ENCODE peak calls at places on chromosomes 13 and 19, in five cellular contexts. P, A, R, B and X are unnamed samples.

GRCh38 chr19:48746738-48747575 is at the start of gene IZUMO1:
- DNase-seq in R (peak; percentile 90), P (peak; percentile 71), B (peak; percentile 70), A (peak; percentile 97), X (peak; percentile 84)

GRCh38 chr19:36638862-36639510 is 27.7 kb downstream of the ZNF461 start:
- DNase-seq in R (peak; percentile 1), B (no peak), A (peak; percentile 5), P (no peak), X (no peak)

GRCh38 chr13:79646880-79647279 is 165.9 kb downstream of the NDFIP2 start:
- DNase-seq in R (no peak), P (no peak), B (no peak), A (no peak), X (no peak)

GRCh38 chr13:58843567-58843966 is 1212.0 kb downstream of the PCDH17 start:
- DNase-seq in R (no peak), A (no peak), B (no peak), P (no peak), X (no peak)

GRCh38 chr13:80341098-80341701 is at the start of gene SPRY2:
- DNase-seq in P (peak; percentile 94), B (peak; percentile 91), A (peak; percentile 98), R (peak; percentile 99), X (peak; percentile 97)

GRCh38 chr13:43042410-43042921 is 19.1 kb downstream of the DNAJC15 start:
- DNase-seq in A (no peak), R (no peak), B (no peak), P (no peak), X (no peak)

GRCh38 chr13:110580800-110581199 is 19.3 kb upstream of the RAB20 start:
- DNase-seq in R (peak; percentile 24), P (no peak), A (peak; percentile 33), B (no peak), X (no peak)

GRCh38 chr19:46732966-46733692 is 12.7 kb upstream of the FKRP start:
- DNase-seq in R (no peak), A (no peak), B (peak; percentile 63), P (no peak), X (no peak)

GRCh38 chr13:51814825-51815650 is 11.1 kb upstream of the DHRS12 start:
- DNase-seq in B (peak; percentile 66), R (peak; percentile 66), P (peak; percentile 79), A (peak; percentile 74), X (peak; percentile 78)

GRCh38 chr19:49875801-49876421 is 1.2 kb downstream of the AKT1S1 start:
- DNase-seq in A (peak; percentile 51), R (peak; percentile 68), P (peak; percentile 81), B (no peak), X (peak; percentile 85)

GRCh38 chr13:19607523-19608078 is 25.9 kb upstream of the MPHOSPH8 start:
- DNase-seq in B (peak; percentile 50), A (no peak), P (no peak), R (no peak), X (no peak)

GRCh38 chr13:98443329-98443728 is 133.6 kb downstream of the STK24 start:
- DNase-seq in P (no peak), A (peak; percentile 19), B (no peak), R (peak; percentile 98), X (no peak)

GRCh38 chr13:57311009-57311586 is 144.1 kb downstream of the PRR20E start:
- DNase-seq in P (no peak), B (no peak), R (no peak), A (no peak), X (no peak)

GRCh38 chr19:13748169-13748884 is 16.0 kb upstream of the MRI1 start:
- DNase-seq in R (peak; percentile 85), P (peak; percentile 50), A (peak; percentile 53), B (no peak), X (no peak)

GRCh38 chr13:94268661-94269060 is 210.8 kb downstream of the DCT start:
- DNase-seq in R (peak; percentile 12), B (no peak), P (no peak), A (no peak), X (no peak)

GRCh38 chr13:99347911-99348451 is 40.8 kb upstream of the GPR183 start:
- DNase-seq in A (no peak), R (peak; percentile 9), P (no peak), B (no peak), X (no peak)

GRCh38 chr19:39409886-39410619 is 2.4 kb upstream of the PLEKHG2 start:
- DNase-seq in B (peak; percentile 46), R (peak; percentile 81), P (peak; percentile 76), A (peak; percentile 93), X (peak; percentile 95)

GRCh38 chr13:72341904-72342303 is 385.5 kb downstream of the MZT1 start:
- DNase-seq in P (no peak), A (no peak), R (no peak), B (no peak), X (no peak)

GRCh38 chr13:113297370-113297871 is 382 bp downstream of the LAMP1 start:
- DNase-seq in R (peak; percentile 56), B (no peak), A (no peak), P (peak; percentile 27), X (peak; percentile 77)

GRCh38 chr13:63938851-63939250 is 2523.2 kb upstream of the PCDH20 start:
- DNase-seq in A (no peak), R (no peak), B (no peak), P (no peak), X (no peak)

GRCh38 chr19:867855-868457 is 8.5 kb downstream of the CFD start:
- DNase-seq in A (no peak), P (no peak), R (no peak), B (no peak), X (no peak)

GRCh38 chr19:58558066-58558622 is at the start of gene UBE2M:
- DNase-seq in B (no peak), A (no peak), R (peak; percentile 77), P (peak; percentile 59), X (peak; percentile 82)

GRCh38 chr13:103539265-103539664 is 473.0 kb upstream of the SLC10A2 start:
- DNase-seq in A (no peak), R (no peak), P (no peak), B (no peak), X (no peak)

GRCh38 chr19:45349430-45349941 is 8.9 kb downstream of the KLC3 start:
- DNase-seq in R (no peak), B (no peak), P (no peak), A (no peak), X (no peak)

GRCh38 chr19:18029617-18030338 is 21.8 kb downstream of the ARRDC2 start:
- DNase-seq in A (no peak), P (peak; percentile 69), B (peak; percentile 60), R (peak; percentile 23), X (peak; percentile 81)

GRCh38 chr13:99806671-99807070 is 164.9 kb downstream of the ZIC5 start:
- DNase-seq in A (no peak), P (no peak), R (no peak), B (no peak), X (no peak)

GRCh38 chr13:32535748-32536147 is 2.8 kb downstream of the N4BP2L2 start:
- DNase-seq in A (no peak), B (no peak), R (no peak), P (no peak), X (no peak)

GRCh38 chr13:32535140-32535539 is 3.5 kb downstream of the N4BP2L2 start:
- DNase-seq in R (peak; percentile 10), A (no peak), B (no peak), P (no peak), X (no peak)

GRCh38 chr13:32527151-32527550 is 11.4 kb downstream of the N4BP2L2 start:
- DNase-seq in B (no peak), R (no peak), P (no peak), A (no peak), X (no peak)

GRCh38 chr13:32528358-32528757 is 10.2 kb downstream of the N4BP2L2 start:
- DNase-seq in R (peak; percentile 48), A (peak; percentile 30), B (no peak), P (no peak), X (no peak)

DNA sequence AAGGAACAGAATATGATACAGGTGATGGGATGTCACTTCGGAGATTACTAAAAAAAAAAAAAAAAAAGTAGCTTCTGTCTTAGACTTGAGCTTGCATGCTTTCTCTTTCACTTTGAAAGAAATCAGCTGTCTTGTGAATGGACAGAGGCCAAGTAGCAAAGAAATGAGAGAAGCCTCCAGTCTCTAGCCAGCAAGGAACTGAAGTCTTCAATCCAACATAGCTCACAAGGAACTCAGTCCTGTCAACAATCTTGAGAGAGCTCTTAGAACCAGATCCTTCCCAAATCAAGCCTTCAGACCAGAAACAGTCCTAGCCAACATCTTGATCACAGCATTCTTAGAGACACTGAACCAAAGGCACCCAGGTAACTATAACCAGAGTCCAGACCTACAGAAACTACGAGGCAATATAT is 7.7 kb downstream of the N4BP2L2 start:
- DNase-seq in R (peak; percentile 67), B (no peak), A (peak; percentile 82), P (peak; percentile 22), X (no peak)
- H3K4me1 ChIP-seq in R (peaks cover 33% of the 10 kb centered on the region), B (peaks cover 18% of the 10 kb centered on the region), A (peaks cover 25% of the 10 kb centered on the region), P (peaks cover 12% of the 10 kb centered on the region), X (peaks cover 62% of the 10 kb centered on the region)

DNA sequence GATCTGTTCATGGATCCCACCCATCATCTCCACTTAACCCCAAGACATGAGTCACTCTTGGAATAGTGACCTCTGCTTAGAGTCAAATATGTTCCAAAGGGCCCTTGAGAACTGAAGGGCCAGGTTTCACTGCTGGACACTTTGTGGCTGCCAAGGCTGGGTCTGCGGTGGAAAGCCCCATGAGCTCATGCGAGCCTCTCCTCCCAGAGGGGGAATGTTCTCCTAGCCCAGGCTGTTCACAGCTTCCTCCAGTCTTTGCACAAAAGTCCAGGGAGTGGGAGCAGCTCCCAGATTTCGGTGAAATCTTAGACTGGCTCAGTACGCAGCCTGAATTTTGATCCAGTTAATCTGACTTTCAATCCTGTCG is 732 bp upstream of the DCLK1 start:
- DNase-seq in P (peak; percentile 29), B (no peak), R (peak; percentile 33), A (peak; percentile 61), X (peak; percentile 85)
- H3K27me3 ChIP-seq in P (peaks cover 8% of the 10 kb centered on the region), B (peaks cover 25% of the 10 kb centered on the region), R (peaks cover 55% of the 10 kb centered on the region), A (peaks cover 71% of the 10 kb centered on the region), X (no peaks in the 10 kb centered on the region)

DNA sequence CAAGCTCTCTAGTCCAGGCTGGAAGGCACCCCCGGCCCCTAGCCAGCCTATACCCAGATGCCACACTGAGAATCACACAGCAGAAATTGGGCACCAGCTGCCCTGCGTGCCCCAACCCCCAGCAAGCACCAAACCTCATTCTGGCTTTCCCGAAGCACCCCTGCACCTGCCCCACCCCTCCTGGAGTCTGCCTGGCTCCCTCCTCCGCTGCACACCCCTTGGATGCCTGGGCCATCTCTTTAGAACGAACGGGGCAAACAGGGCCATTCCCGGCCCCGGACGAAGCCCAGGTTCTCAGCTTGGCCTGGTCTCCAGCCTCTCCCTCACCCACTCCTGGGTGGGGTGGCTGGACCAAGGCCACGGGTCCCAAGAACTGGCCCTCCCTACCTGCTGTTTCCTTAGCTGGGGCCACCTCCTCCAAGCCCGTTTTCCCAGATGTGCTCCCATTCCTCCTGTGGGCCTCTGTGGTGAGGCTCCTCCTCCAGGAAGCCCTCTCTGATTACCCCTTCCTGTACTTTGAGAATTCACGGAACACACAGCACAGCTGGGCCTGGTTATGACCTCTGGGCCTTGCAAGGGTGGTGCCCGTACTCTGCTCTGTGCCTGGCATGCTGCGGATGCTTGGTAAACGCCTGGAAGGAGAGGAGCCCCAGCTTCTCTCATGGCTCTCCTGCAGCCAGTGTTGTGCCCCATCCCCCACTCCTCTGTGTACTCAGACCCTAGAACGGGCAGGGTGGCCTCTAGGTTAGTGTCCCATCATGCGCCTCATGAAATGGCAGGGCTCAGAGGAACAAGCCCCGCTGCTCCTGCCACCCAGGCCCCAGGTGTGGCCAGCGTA is 21.4 kb downstream of the CEBPG start:
- DNase-seq in A (no peak), B (no peak), P (no peak), R (peak; percentile 37), X (peak; percentile 62)
- H3K4me1 ChIP-seq in A (no peaks in the 10 kb centered on the region), B (peaks cover 6% of the 10 kb centered on the region), P (peaks cover 24% of the 10 kb centered on the region), R (peaks cover 35% of the 10 kb centered on the region), X (peaks cover 73% of the 10 kb centered on the region)

DNA sequence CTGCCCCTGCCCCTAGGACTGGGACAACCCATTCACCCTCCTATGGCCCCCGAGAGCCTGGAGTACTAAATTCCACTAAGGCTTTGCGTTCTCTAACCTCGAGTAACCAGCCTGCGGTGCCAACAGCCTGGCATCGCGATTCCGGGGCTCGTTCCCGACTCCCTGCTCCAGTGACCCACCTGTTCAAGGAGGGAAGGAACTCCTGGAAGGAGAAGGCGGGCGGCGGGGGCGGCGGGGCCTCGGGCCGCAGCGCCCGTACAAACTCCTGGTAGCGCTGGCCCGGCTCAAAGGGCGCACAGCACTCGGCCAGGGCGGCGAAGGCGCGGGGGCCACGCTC is 6.3 kb downstream of the GMIP start:
- DNase-seq in P (no peak), B (no peak), A (no peak), R (no peak), X (no peak)
- H3K27me3 ChIP-seq in P (no peaks in the 10 kb centered on the region), B (no peaks in the 10 kb centered on the region), A (no peaks in the 10 kb centered on the region), R (no peaks in the 10 kb centered on the region), X (no peaks in the 10 kb centered on the region)